ENCODE peak calls at places on chromosomes 2 and 18, in ten cellular contexts. A is SK-N-SH, R is suprapubic skin, V is stomach, Y is A549, E is K562, Z is ovary, H is GM12878, U is sigmoid colon, I is transverse colon. T is an unnamed sample.

GRCh38 chr2:144097440-144098225 is 422.3 kb downstream of the ZEB2 start:
- DNase-seq in V (no peak), R (no peak), E (no peak), U (no peak), Y (no peak), Z (no peak), I (no peak), H (no peak), A (no peak), T (no peak)

GRCh38 chr2:99725810-99726209 is 236.0 kb upstream of the REV1 start:
- DNase-seq in E (no peak), I (no peak), A (peak), V (no peak), Y (no peak), R (no peak), H (no peak), U (no peak), Z (no peak), T (no peak)

GRCh38 chr2:120703330-120703994 is 32.2 kb upstream of the GLI2 start:
- DNase-seq in R (peak), I (no peak), E (no peak), Z (peak), Y (peak), H (no peak), V (no peak), A (no peak), U (peak), T (no peak)

GRCh38 chr2:100990650-100991403 is 11.3 kb upstream of the RPL31 start:
- DNase-seq in I (no peak), Z (no peak), Y (no peak), H (no peak), V (no peak), A (no peak), R (peak), E (no peak), U (no peak), T (no peak)

GRCh38 chr2:126425943-126426342 is 230.0 kb upstream of the GYPC start:
- DNase-seq in A (no peak), V (no peak), I (no peak), R (no peak), H (no peak), Z (no peak), U (no peak), E (no peak), Y (no peak), T (no peak)

GRCh38 chr2:1627628-1628371 is 116.5 kb downstream of the PXDN start:
- DNase-seq in A (no peak), Y (no peak), R (peak), I (no peak), H (no peak), Z (peak), E (no peak), U (peak), V (no peak), T (no peak)

GRCh38 chr2:65420712-65421431 is 11.5 kb downstream of the SPRED2 start:
- DNase-seq in A (no peak), R (no peak), Y (peak), U (no peak), E (no peak), I (peak), V (no peak), Z (no peak), H (no peak), T (no peak)

GRCh38 chr2:206969192-206969591 is 29.9 kb downstream of the CPO start:
- DNase-seq in Y (no peak), H (no peak), U (no peak), A (no peak), I (no peak), Z (no peak), R (no peak), V (no peak), E (no peak), T (no peak)

GRCh38 chr2:119431155-119431975 is at the start of gene TMEM37:
- DNase-seq in R (peak), I (peak), U (peak), Y (peak), V (peak), A (peak), H (peak), Z (peak), E (peak), T (no peak)

GRCh38 chr18:52570975-52571374 is 231.0 kb downstream of the DCC start:
- DNase-seq in E (no peak), A (no peak), U (no peak), H (no peak), Z (no peak), R (no peak), I (no peak), Y (no peak), V (no peak), T (no peak)

GRCh38 chr18:48955528-48956261 is 4.9 kb upstream of the SMAD7 start:
- DNase-seq in R (peak), I (no peak), V (peak), E (no peak), U (peak), Z (no peak), Y (no peak), A (no peak), H (no peak), T (no peak)

GRCh38 chr2:69222984-69223658 is 163.9 kb downstream of the GFPT1 start:
- DNase-seq in H (no peak), E (no peak), A (no peak), Y (no peak), V (peak), R (no peak), U (no peak), Z (peak), I (peak), T (no peak)

GRCh38 chr18:10086458-10086857 is 172.6 kb downstream of the VAPA start:
- DNase-seq in I (no peak), A (no peak), Z (no peak), R (no peak), H (no peak), V (no peak), U (no peak), Y (no peak), E (no peak), T (no peak)

GRCh38 chr2:85917887-85918795 is 29.4 kb upstream of the ST3GAL5 start:
- DNase-seq in Y (peak), R (no peak), A (no peak), U (no peak), E (no peak), V (no peak), I (no peak), H (no peak), Z (no peak), T (no peak)
- TF ChIP-seq EP300 in Y (no peak), R (no peak), A (no peak), U (no peak), E (no peak), V (no peak), I (no peak), H (no peak), Z (no peak), T (no peak)

DNA sequence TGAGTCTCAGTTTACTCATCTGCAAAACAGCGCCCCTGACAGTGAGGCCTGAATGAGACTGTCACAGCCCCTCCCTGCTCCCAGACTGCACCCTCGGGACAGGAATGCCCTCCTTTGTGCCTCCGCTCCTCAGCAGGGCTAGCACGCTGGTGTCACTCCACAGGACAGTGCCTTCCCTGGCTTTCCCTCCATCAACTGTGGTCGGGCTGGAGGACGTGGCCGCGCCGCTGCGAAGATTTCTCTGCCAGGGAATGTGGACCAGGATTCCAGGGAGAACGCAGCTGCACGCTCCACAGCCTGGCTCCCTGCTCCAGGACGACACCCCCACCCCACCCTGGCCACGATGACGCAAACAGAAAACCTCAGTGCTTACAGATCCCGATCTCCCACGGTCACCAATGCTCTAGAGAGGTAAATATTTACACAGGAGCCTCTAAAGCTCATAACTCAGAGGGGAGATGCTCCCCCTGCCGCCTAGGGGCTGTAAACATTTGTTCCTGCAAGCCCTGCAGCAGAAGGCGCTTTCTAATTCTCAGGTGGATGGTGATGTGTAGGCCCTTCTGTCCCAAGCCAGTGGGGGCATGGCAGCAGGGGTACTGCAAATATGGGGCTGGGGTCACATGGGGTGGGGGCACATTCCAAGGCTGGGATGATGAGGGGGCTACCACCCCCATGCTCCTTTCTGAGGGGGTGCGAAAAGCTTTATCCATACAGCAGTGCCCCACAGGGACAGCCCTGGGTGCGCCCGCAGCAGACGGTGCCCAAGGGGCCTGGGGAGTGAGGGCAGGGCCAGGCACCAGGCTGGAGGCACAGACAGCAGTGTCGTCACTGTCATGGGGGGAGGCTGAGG is 12.4 kb downstream of the HS6ST1 start:
- DNase-seq in R (peak), A (no peak), V (peak), U (peak), H (no peak), Y (peak), E (peak), I (peak), Z (peak), T (peak)
- TF ChIP-seq CTCF in R (no peak), A (no peak), V (peak), U (peak), H (no peak), Y (peak), E (peak), I (peak), Z (no peak), T (no peak)

DNA sequence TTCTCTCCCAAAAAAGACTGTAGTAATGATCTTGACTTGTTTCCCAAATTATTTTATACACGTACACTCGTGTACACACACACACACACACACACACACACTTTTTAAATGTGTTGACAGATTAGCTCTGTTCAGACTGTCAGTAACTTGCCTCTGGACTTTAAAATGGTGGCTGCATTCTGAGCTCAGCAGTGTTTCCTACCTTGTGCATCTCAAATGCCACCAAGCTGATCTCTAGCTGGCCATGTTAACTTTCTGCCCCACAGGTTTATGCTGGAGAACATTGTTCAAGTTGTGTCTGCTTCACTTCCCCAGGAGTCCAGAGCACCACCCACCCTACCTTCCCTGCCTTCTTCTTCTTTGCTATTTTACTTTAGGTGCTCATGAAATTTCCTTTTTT is 73.4 kb upstream of the TMEM87B start:
- DNase-seq in Z (no peak), E (no peak), I (no peak), R (no peak), Y (no peak), A (no peak), V (no peak), H (no peak), U (no peak), T (no peak)
- TF ChIP-seq EP300 in Z (no peak), E (no peak), I (no peak), R (no peak), Y (no peak), A (no peak), V (no peak), H (no peak), U (no peak), T (no peak)

GRCh38 chr2:216446343-216446742 is 34.1 kb downstream of the SMARCAL1 start:
- DNase-seq in Z (no peak), A (no peak), I (no peak), V (no peak), U (no peak), Y (no peak), R (no peak), E (no peak), H (no peak), T (no peak)

GRCh38 chr2:216450784-216451183 is 38.5 kb downstream of the SMARCAL1 start:
- DNase-seq in Z (no peak), V (no peak), H (no peak), E (no peak), I (no peak), Y (no peak), U (no peak), A (no peak), R (no peak), T (no peak)

GRCh38 chr2:216450346-216450745 is 38.1 kb downstream of the SMARCAL1 start:
- DNase-seq in H (no peak), U (no peak), R (no peak), V (no peak), E (no peak), A (no peak), I (no peak), Z (no peak), Y (no peak), T (no peak)

GRCh38 chr2:216447293-216447692 is 35.0 kb downstream of the SMARCAL1 start:
- DNase-seq in Y (no peak), I (no peak), U (no peak), H (no peak), A (no peak), Z (no peak), V (no peak), E (no peak), R (no peak), T (no peak)

DNA sequence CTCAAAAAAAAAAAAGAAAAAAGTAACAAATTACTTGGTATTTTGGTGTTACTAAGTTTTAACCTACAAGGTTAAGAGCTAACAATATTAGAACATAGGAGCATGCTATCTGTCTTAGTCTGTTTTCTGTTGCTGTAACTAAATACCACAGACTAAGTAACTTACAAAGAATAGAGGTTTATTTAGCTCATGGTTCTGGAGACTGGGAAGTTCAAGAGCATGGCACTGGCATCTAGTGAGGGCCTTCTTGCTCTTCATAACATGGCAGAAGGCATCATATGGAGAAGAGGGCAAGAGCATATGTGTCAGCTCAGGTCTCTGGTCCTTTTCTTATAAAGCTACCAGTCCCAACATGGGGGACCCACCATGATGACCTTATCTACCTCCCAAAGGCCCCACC is 36.5 kb downstream of the SMARCAL1 start:
- DNase-seq in U (no peak), E (no peak), A (no peak), Z (no peak), Y (no peak), I (no peak), H (no peak), V (no peak), R (no peak), T (no peak)
- TF ChIP-seq CTCF in U (no peak), E (no peak), A (no peak), Z (no peak), Y (no peak), I (no peak), H (no peak), V (no peak), R (no peak), T (no peak)

GRCh38 chr2:63055510-63056308 is 5.1 kb downstream of the OTX1 start:
- DNase-seq in R (no peak), U (peak), V (no peak), E (no peak), Y (no peak), Z (peak), I (no peak), A (peak), H (no peak), T (no peak)

GRCh38 chr2:63057249-63058148 is 6.9 kb downstream of the OTX1 start:
- DNase-seq in E (no peak), A (peak), V (no peak), H (no peak), U (no peak), Y (no peak), R (no peak), Z (no peak), I (no peak), T (no peak)

GRCh38 chr2:63054812-63055509 is 4.3 kb downstream of the OTX1 start:
- DNase-seq in V (no peak), H (no peak), I (no peak), E (no peak), Z (no peak), U (no peak), R (no peak), A (peak), Y (no peak), T (no peak)

GRCh38 chr2:63058149-63058741 is 7.6 kb downstream of the OTX1 start:
- DNase-seq in U (no peak), Z (peak), Y (no peak), R (no peak), V (no peak), E (no peak), H (no peak), I (peak), A (peak), T (no peak)

DNA sequence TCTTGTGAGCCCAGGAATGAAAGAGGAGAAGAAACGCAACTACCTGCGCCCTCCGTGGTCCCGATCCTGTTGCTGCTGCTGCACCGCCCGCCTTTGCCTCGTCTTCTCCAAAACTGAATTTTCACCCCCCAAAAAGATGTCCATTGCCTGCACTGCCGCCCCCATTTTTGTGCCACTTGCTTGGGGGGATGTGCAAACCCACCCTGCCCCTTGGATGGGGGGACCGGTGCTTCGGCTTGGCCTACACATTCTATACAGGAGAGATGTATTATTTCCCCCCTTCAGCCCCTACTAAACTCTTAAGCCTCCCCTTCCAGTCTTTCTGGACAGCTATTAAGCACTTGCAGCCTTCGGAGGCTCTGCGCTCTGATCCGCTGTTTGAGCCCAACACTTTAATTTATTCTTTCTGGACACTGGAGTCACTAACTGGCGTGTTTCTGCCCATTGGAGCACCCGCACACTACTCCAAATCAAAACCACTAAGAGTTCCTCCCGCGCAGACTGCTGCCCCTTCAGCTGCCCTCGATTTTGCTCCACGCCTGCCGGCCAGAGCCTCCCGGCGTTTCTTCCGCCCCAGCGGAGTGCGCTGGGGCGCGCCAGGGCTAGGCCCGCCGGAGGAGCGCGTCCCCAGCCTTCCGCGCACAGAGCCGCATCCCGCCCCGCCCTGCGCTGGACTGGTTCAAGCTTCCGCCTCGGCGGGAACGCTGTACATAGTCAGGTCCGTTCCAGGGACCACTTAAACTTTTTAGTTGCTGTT is 5.9 kb downstream of the OTX1 start:
- DNase-seq in I (peak), H (no peak), Z (peak), Y (no peak), U (peak), E (no peak), V (no peak), A (peak), R (no peak), T (no peak)
- TF ChIP-seq EP300 in I (no peak), H (no peak), Z (no peak), Y (no peak), U (no peak), E (no peak), V (no peak), A (no peak), R (no peak), T (no peak)

DNA sequence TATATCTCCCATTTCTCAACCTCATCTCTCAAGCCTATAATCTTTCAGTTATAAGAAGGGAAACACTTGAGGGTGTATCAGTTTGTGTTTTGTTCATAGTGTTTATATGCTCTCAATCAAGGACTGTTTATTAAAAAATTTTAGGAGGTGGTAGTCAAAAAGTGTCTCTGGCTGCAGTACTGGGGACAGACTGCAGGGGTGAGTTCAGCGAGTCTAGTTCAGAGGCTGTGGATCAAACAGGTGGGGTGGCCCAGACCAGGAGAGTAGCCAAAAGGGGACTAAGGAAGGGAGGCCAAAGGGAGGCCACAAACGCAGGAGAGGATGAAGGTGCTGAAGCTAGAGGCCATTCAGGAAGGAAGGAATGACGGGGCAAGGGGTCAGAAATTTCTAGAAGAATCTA is 136.3 kb downstream of the MSH2 start:
- DNase-seq in A (no peak), H (no peak), R (no peak), I (no peak), Y (no peak), E (no peak), U (no peak), Z (no peak), V (no peak), T (no peak)
- TF ChIP-seq CTCF in A (peak), H (peak), R (no peak), I (no peak), Y (no peak), E (no peak), U (no peak), Z (no peak), V (no peak), T (no peak)

GRCh38 chr18:56238576-56238975 is 399.8 kb downstream of the TXNL1 start:
- DNase-seq in I (no peak), R (no peak), Z (no peak), A (no peak), H (no peak), U (no peak), Y (peak), E (no peak), V (no peak), T (no peak)
- TF ChIP-seq EP300 in I (no peak), R (no peak), Z (no peak), A (no peak), H (no peak), U (no peak), Y (no peak), E (no peak), V (no peak), T (no peak)